ENCODE peak calls at places on chromosomes 5 and 9, in eight cellular contexts. L is heart left ventricle, K is HCT116, B is suprapubic skin, V is H1, F is prostate gland, A is sigmoid colon, C is tibial nerve. G is an unnamed sample.

GRCh38 chr9:72401396-72401795 is 36.4 kb upstream of the ZFAND5 start:
- DNase-seq in L (no peak), K (no peak), B (no peak), V (no peak), F (no peak), A (no peak), C (no peak), G (no peak)

GRCh38 chr5:114325552-114325951 is 36.3 kb upstream of the KCNN2 start:
- DNase-seq in L (no peak), K (no peak), B (no peak), V (no peak), F (no peak), A (no peak), C (no peak), G (no peak)

GRCh38 chr9:17219261-17219660 is 84.4 kb downstream of the CNTLN start:
- DNase-seq in L (no peak), K (no peak), B (no peak), V (no peak), F (no peak), A (no peak), C (no peak), G (no peak)

GRCh38 chr5:12354686-12355085 is 450.4 kb upstream of the CTNND2 start:
- DNase-seq in L (no peak), K (no peak), B (no peak), V (no peak), F (no peak), A (no peak), C (no peak), G (no peak)

GRCh38 chr5:399296-400281 is 43.4 kb upstream of the EXOC3 start:
- DNase-seq in L (peak; percentile 89), K (peak; percentile 40), B (peak; percentile 92), V (peak; percentile 82), F (peak; percentile 7), A (peak; percentile 90), C (peak; percentile 65), G (peak; percentile 97)

GRCh38 chr9:119114681-119115080 is 254.6 kb downstream of the BRINP1 start:
- DNase-seq in L (no peak), K (no peak), B (no peak), V (no peak), F (no peak), A (no peak), C (no peak), G (no peak)

GRCh38 chr9:97470076-97470475 is 31.4 kb upstream of the TMOD1 start:
- DNase-seq in L (no peak), K (peak; percentile 7), B (no peak), V (peak; percentile 50), F (no peak), A (no peak), C (no peak), G (no peak)

GRCh38 chr5:139181835-139182452 is 16.2 kb downstream of the SIL1 start:
- DNase-seq in L (no peak), K (peak; percentile 36), B (no peak), V (no peak), F (no peak), A (peak; percentile 65), C (no peak), G (no peak)

GRCh38 chr5:78533356-78533755 is 115.2 kb downstream of the LHFPL2 start:
- DNase-seq in L (no peak), K (no peak), B (no peak), V (no peak), F (no peak), A (peak; percentile 26), C (no peak), G (no peak)

GRCh38 chr5:52554297-52554696 is 233.4 kb upstream of the ITGA1 start:
- DNase-seq in L (no peak), K (no peak), B (no peak), V (no peak), F (no peak), A (no peak), C (no peak), G (no peak)

GRCh38 chr5:180519098-180519497 is 24.9 kb downstream of the CNOT6 start:
- DNase-seq in L (no peak), K (no peak), B (no peak), V (no peak), F (no peak), A (no peak), C (no peak), G (no peak)

GRCh38 chr5:133249593-133249992 is 197.8 kb downstream of the HSPA4 start:
- DNase-seq in L (no peak), K (no peak), B (no peak), V (no peak), F (no peak), A (no peak), C (no peak), G (no peak)

GRCh38 chr5:27402828-27403227 is 364.4 kb upstream of the CDH9 start:
- DNase-seq in L (no peak), K (no peak), B (no peak), V (no peak), F (no peak), A (no peak), C (no peak), G (no peak)

GRCh38 chr5:75286211-75286773 is 49.6 kb upstream of the ANKRD31 start:
- DNase-seq in L (no peak), K (no peak), B (no peak), V (no peak), F (no peak), A (no peak), C (no peak), G (no peak)

GRCh38 chr5:137828664-137829063 is 39.0 kb upstream of the MYOT start:
- DNase-seq in L (no peak), K (no peak), B (no peak), V (no peak), F (no peak), A (no peak), C (no peak), G (no peak)

GRCh38 chr5:39801306-39801705 is 376.5 kb upstream of the DAB2 start:
- DNase-seq in L (no peak), K (no peak), B (no peak), V (no peak), F (no peak), A (no peak), C (no peak), G (no peak)

GRCh38 chr5:110288766-110289165 is 437.7 kb downstream of the TMEM232 start:
- DNase-seq in L (no peak), K (no peak), B (no peak), V (no peak), F (no peak), A (no peak), C (no peak), G (no peak)

DNA sequence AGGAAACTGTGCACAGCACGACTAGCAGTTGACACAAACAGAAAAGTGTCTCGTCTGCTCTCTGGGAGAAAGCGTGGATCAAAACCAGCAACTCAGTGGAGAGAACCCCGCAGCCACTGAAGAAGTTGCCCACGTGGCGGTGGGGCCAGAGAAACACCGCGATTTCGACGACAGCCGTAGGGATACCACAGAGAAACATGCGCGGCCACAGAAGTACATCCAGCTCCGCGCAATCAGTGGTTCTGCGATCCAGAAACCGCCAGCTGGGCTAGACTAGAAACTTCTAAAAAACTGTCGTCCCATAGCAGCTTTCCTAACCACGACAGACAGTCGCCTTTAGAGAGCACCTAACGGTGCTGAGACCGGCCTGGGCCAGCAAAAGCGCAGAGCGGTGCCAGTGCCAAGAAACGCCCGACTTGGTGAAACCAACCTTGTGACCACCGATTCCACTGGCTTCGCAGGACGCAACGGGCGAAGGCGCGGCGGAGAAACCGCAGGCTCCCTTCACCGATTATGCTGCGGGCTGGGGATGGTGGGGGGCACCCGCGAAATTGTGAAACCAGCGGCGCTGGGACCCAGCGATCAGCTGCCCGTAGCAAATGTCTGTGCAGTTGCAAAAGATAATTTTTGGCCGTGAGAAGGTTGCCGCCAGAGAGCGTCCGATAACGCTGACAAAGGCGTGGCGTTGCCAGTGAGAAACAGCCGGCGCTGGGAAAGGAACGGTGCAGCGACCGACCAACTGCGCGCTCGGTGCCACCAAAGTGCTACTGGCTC is 2.7 kb upstream of the ANXA2R start:
- DNase-seq in L (peak; percentile 86), K (peak; percentile 62), B (peak; percentile 86), V (peak; percentile 67), F (peak; percentile 77), A (peak; percentile 85), C (peak; percentile 67), G (peak; percentile 69)
- TF ChIP-seq POLR2A in L (no peak), K (no peak), B (no peak), V (no peak), F (no peak), A (no peak), C (peak; percentile 45), G (no peak)

GRCh38 chr5:130286971-130287370 is 382.7 kb downstream of the CHSY3 start:
- DNase-seq in L (no peak), K (no peak), B (no peak), V (no peak), F (no peak), A (no peak), C (no peak), G (no peak)
- H3K4me3 ChIP-seq in L (no peak overlapping the region), K (no peak overlapping the region), B (no peak overlapping the region), V (no peak overlapping the region), F (no peak overlapping the region), A (no peak overlapping the region), C (no peak overlapping the region), G (no peak overlapping the region)

DNA sequence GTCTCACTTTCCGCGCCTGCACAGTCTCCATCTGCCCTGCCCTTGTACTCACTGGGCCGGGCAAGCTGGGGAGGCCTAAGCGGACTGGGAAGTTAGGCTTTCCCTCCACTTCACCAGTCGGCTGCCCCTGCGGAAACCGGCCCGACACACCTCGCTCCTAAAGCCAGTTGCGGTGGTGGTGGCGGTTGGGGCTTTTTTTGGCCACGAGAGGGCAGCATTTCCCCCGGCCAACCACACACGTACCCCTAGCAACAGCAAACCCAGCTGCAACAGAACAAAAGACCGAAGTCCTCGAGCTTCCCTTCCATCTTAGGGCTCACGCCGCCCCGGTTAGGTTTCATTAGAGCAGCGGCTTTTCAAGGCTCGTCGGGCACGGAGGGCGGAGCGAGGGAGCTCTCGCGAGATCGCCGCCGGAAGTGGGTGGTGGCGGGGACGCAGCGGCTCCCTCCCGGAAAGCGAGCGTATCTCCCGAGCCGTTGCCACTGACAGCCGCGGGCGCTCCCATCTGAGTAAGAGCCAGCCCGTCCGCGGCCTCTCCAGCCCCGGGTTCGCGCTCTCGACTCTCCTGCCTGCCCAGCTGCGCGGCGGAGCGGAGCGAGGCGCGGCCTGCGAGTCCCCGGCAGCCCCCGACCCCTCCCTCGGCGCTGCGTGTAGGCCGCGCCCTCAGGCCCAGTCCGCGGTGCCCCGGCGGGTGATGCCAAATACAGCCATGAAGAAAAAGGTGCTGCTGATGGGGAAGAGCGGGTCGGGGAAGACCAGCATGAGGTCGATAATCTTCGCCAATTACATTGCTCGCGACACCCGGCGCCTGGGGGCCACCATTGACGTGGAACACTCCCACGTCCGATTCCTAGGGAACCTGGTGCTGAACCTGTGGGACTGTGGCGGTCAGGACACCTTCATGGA is at the start of gene RRAGA:
- DNase-seq in L (peak; percentile 97), K (peak; percentile 89), B (peak; percentile 97), V (peak; percentile 97), F (peak; percentile 91), A (peak; percentile 97), C (peak; percentile 91), G (peak; percentile 92)
- TF ChIP-seq POLR2A in L (no peak), K (peak; percentile 56), B (peak; percentile 67), V (peak; percentile 98), F (peak; percentile 78), A (peak; percentile 76), C (peak; percentile 90), G (peak; percentile 3)

DNA sequence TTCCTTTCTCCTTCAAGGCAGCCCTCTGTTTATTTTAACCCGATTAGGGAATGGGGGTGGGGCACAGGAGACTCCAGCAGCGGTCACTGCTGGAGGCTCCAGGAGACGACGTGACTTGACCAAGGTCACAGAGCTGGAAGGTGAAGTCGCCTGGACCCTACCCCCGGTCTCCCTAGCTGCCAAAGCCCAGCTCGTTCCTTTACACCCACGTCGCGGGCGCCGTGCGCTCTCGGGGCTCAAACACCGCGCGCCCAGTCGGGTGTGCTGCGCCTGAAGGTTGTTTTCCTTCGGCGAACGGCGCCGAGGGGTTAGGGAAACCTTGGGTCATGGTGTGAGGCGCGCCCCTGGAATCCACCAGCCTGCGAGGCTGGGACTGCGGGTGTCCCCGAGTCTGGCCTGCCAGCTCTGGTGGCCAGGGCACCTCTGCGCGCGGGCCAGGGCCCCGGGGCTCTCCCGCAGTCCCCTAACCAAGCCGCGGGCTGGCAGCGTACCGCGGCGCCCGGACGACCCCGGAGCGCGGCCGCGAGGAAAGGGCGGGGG is 745 bp upstream of the UNC5A start:
- DNase-seq in L (no peak), K (no peak), B (no peak), V (peak; percentile 67), F (no peak), A (no peak), C (no peak), G (no peak)
- H3K4me3 ChIP-seq in L (no peak overlapping the region), K (peak overlapping the region; percentile 50), B (peak overlapping the region; percentile 43), V (peak overlapping the region; percentile 30), F (peak overlapping the region; percentile 26), A (no peak overlapping the region), C (no peak overlapping the region), G (no peak overlapping the region)